ENCODE peak calls at places on chromosomes 16 and 17, in six cellular contexts. R is fibroblast of pulmonary artery; Q is aorta; U is transverse colon; M is fibroblast of mammary gland; T is activated effector memory CD4-positive, alpha-beta T cell treated with Interleukin-2 at 50 U/mL for 16 hours. Y is an unnamed sample.

GRCh38 chr17:65694601-65695000 is 133.2 kb upstream of the AXIN2 start:
- DNase-seq in R (peak; percentile 42), Q (no peak), U (no peak), M (no peak), T (no peak), Y (peak; percentile 76)

GRCh38 chr16:1059310-1059709 is 13.2 kb upstream of the SSTR5 start:
- DNase-seq in R (no peak), Q (no peak), U (no peak), M (no peak), T (no peak), Y (no peak)

GRCh38 chr17:61309857-61310256 is 89.8 kb upstream of the TBX2 start:
- DNase-seq in R (peak; percentile 69), Q (no peak), U (no peak), M (peak; percentile 94), T (no peak), Y (peak; percentile 91)

GRCh38 chr16:29680180-29680598 is 1.2 kb downstream of the QPRT start:
- DNase-seq in R (no peak), Q (no peak), U (peak; percentile 63), M (no peak), T (no peak), Y (peak; percentile 45)

GRCh38 chr17:8062807-8063483 is 24.1 kb downstream of the ALOX15B start:
- DNase-seq in R (no peak), Q (no peak), U (no peak), M (no peak), T (no peak), Y (peak; percentile 44)

GRCh38 chr17:78205124-78205775 is 8.8 kb upstream of the BIRC5 start:
- DNase-seq in R (no peak), Q (no peak), U (no peak), M (no peak), T (no peak), Y (no peak)

GRCh38 chr17:17156107-17156506 is 50.0 kb downstream of the PLD6 start:
- DNase-seq in R (peak; percentile 66), Q (no peak), U (no peak), M (peak; percentile 91), T (no peak), Y (peak; percentile 41)

GRCh38 chr17:20781260-20781659 is 201.7 kb downstream of the CDRT15L2 start:
- DNase-seq in R (no peak), Q (no peak), U (no peak), M (no peak), T (no peak), Y (no peak)

GRCh38 chr17:40859536-40859935 is 7.5 kb downstream of the KRT12 start:
- DNase-seq in R (no peak), Q (no peak), U (peak; percentile 46), M (no peak), T (no peak), Y (no peak)

GRCh38 chr16:46817961-46818360 is 13.0 kb downstream of the C16orf87 start:
- DNase-seq in R (peak; percentile 10), Q (no peak), U (no peak), M (peak; percentile 19), T (no peak), Y (peak; percentile 33)